ENCODE peak calls at places on chromosomes 7 and 10, in eight cellular contexts. D is foreskin melanocyte, J is NCI-H1694 treated with DMSO at 0.1 percent for 48 hours, K is kidney tubule cell, L is NCI-H1092 treated with DMSO at 0.1 percent for 48 hours, P is AG09319, Y is fibroblast of the aortic adventitia, X is mucosa of gallbladder. N is an unnamed sample.

GRCh38 chr7:46547044-46547443 is 626.0 kb upstream of the IGFBP3 start:
- DNase-seq in D (no peak), J (no peak), K (no peak), Y (no peak), P (no peak), L (no peak), X (no peak), N (no peak)

GRCh38 chr10:114021135-114021534 is 22.5 kb upstream of the ADRB1 start:
- DNase-seq in J (no peak), D (no peak), P (no peak), K (no peak), L (no peak), Y (no peak), X (no peak), N (no peak)

GRCh38 chr7:144812379-144813283 is 23.2 kb downstream of the TPK1 start:
- DNase-seq in Y (no peak), D (no peak), X (no peak), L (no peak), P (no peak), K (no peak), J (no peak), N (no peak)

GRCh38 chr10:26516540-26517101 is 78.5 kb downstream of the APBB1IP start:
- DNase-seq in Y (peak), L (no peak), J (no peak), X (no peak), D (no peak), K (no peak), P (no peak), N (no peak)

GRCh38 chr10:1475095-1475583 is 262.2 kb downstream of the ADARB2 start:
- DNase-seq in K (no peak), Y (no peak), X (no peak), D (no peak), P (no peak), L (no peak), J (no peak), N (no peak)

GRCh38 chr10:74991435-74991834 is 120.0 kb upstream of the SAMD8 start:
- DNase-seq in D (peak), Y (no peak), K (peak), P (no peak), J (no peak), X (no peak), L (no peak), N (peak)

GRCh38 chr10:15168296-15168780 is at the start of gene NMT2:
- DNase-seq in Y (no peak), J (peak), K (peak), L (peak), D (peak), X (no peak), P (no peak), N (peak)

GRCh38 chr10:54434782-54435181 is 366.2 kb downstream of the PCDH15 start:
- DNase-seq in K (no peak), Y (no peak), J (no peak), X (no peak), D (no peak), P (no peak), L (no peak), N (no peak)

GRCh38 chr10:85920311-85920710 is 446.3 kb downstream of the GRID1 start:
- DNase-seq in J (no peak), X (no peak), K (no peak), Y (no peak), D (no peak), P (no peak), L (no peak), N (no peak)

GRCh38 chr7:13989944-13990295 is 454 bp upstream of the ETV1 start:
- DNase-seq in L (peak), J (no peak), P (no peak), K (peak), Y (no peak), X (no peak), D (peak), N (peak)